ENCODE peak calls at places on chromosomes 11 and 22, in nine cellular contexts. M is kidney; U is midbrain; H is pons; G is IMR-90; Y is activated T-helper 1 cell treated with anti-CD3 and anti-CD28 coated beads, Interleukin-12 subunit alpha, Interleukin-12 subunit beta, Interleukin-2, Interleukin-4 antibody, amounts not matched to agents 30 ng/mL and 10 ng/mL and 1 ng/mL, durations not matched to agents 14 hours and 24 hours and 36 hours; O is astrocyte of the cerebellum; K is endothelial cell; F is ELR. X is an unnamed sample.

GRCh38 chr11:75782540-75783263 is 14.1 kb downstream of the DGAT2 start:
- DNase-seq in M (peak), U (no peak), H (no peak), G (no peak), Y (no peak), O (no peak), K (no peak), F (no peak), X (no peak)

GRCh38 chr22:45917146-45917545 is 59.8 kb downstream of the WNT7B start:
- DNase-seq in M (no peak), U (no peak), H (no peak), G (no peak), Y (no peak), O (no peak), K (no peak), F (no peak), X (peak)

GRCh38 chr11:114846040-114846791 is 167.9 kb downstream of the NXPE2 start:
- DNase-seq in M (no peak), U (peak), H (peak), G (no peak), Y (no peak), O (no peak), K (no peak), F (no peak), X (peak)

GRCh38 chr11:132257861-132258260 is 887.4 kb downstream of the NTM start:
- DNase-seq in M (no peak), U (no peak), H (peak), G (no peak), Y (no peak), O (no peak), K (no peak), F (no peak), X (no peak)

GRCh38 chr11:33135216-33135615 is 26.1 kb downstream of the CSTF3 start:
- DNase-seq in M (no peak), U (no peak), H (no peak), G (peak), Y (no peak), O (peak), K (no peak), F (peak), X (no peak)

GRCh38 chr22:36088292-36088691 is 59.7 kb upstream of the RBFOX2 start:
- DNase-seq in M (no peak), U (no peak), H (no peak), G (no peak), Y (no peak), O (no peak), K (no peak), F (no peak), X (no peak)

GRCh38 chr11:89491141-89491690 is at the start of gene NOX4:
- DNase-seq in M (peak), U (peak), H (no peak), G (peak), Y (no peak), O (no peak), K (peak), F (peak), X (peak)

GRCh38 chr22:39908737-39909136 is 7.9 kb downstream of the GRAP2 start:
- DNase-seq in M (no peak), U (no peak), H (no peak), G (peak), Y (no peak), O (no peak), K (no peak), F (peak), X (no peak)

GRCh38 chr11:58622344-58622743 is at the start of gene CNTF:
- DNase-seq in M (no peak), U (no peak), H (no peak), G (peak), Y (no peak), O (no peak), K (no peak), F (peak), X (no peak)

GRCh38 chr11:7281083-7281482 is 29.4 kb downstream of the SYT9 start:
- DNase-seq in M (no peak), U (no peak), H (no peak), G (no peak), Y (no peak), O (no peak), K (no peak), F (peak), X (no peak)

GRCh38 chr22:37486224-37486845 is at the start of gene MFNG:
- DNase-seq in M (peak), U (peak), H (peak), G (peak), Y (peak), O (no peak), K (peak), F (peak), X (peak)

GRCh38 chr11:99368579-99368978 is 347.8 kb downstream of the CNTN5 start:
- DNase-seq in M (no peak), U (no peak), H (no peak), G (no peak), Y (no peak), O (peak), K (no peak), F (peak), X (no peak)

GRCh38 chr11:34640050-34640971 is 19.4 kb downstream of the EHF start:
- DNase-seq in M (peak), U (no peak), H (no peak), G (no peak), Y (no peak), O (no peak), K (no peak), F (no peak), X (no peak)

GRCh38 chr11:84384637-84385227 is 1098.6 kb upstream of the CCDC90B start:
- DNase-seq in M (no peak), U (peak), H (peak), G (peak), Y (no peak), O (peak), K (peak), F (peak), X (peak)

GRCh38 chr22:22086501-22087158 is 104.0 kb upstream of the TOP3B start:
- DNase-seq in M (no peak), U (no peak), H (no peak), G (peak), Y (no peak), O (no peak), K (no peak), F (peak), X (no peak)

GRCh38 chr11:86990520-86990919 is 35.3 kb upstream of the FZD4 start:
- DNase-seq in M (no peak), U (no peak), H (no peak), G (peak), Y (no peak), O (peak), K (no peak), F (peak), X (no peak)

GRCh38 chr11:18623707-18624106 is 10.4 kb downstream of the SPTY2D1 start:
- DNase-seq in M (no peak), U (no peak), H (no peak), G (no peak), Y (no peak), O (no peak), K (no peak), F (no peak), X (no peak)

GRCh38 chr11:106989056-106989455 is 29.2 kb downstream of the GUCY1A2 start:
- DNase-seq in M (no peak), U (no peak), H (no peak), G (peak), Y (no peak), O (no peak), K (no peak), F (peak), X (no peak)

GRCh38 chr11:86115542-86116385 is 46.9 kb upstream of the PICALM start:
- DNase-seq in M (no peak), U (no peak), H (no peak), G (peak), Y (no peak), O (no peak), K (no peak), F (peak), X (no peak)

GRCh38 chr22:48642550-48642949 is 1185.1 kb downstream of the BRD1 start:
- DNase-seq in M (no peak), U (no peak), H (no peak), G (no peak), Y (no peak), O (no peak), K (no peak), F (no peak), X (no peak)